ENCODE peak calls at places on chromosome 19, in eight cellular contexts. One of them, this sample, is unnamed.

GRCh38 chr19:36009220-36009619 is 607 bp upstream of the SYNE4 start:
- DNase-seq in spleen: peak
- DNase-seq in cardiac fibroblast: peak
- DNase-seq in lower leg skin: peak
- DNase-seq in neural progenitor cell: peak
- DNase-seq in endothelial cell: peak
- DNase-seq in type B pancreatic cell: no peak
- DNase-seq in ovary: peak
- DNase-seq in this sample: peak

GRCh38 chr19:10603084-10603872 is 16.2 kb upstream of the AP1M2 start:
- DNase-seq in cardiac fibroblast: peak
- DNase-seq in ovary: no peak
- DNase-seq in spleen: peak
- DNase-seq in neural progenitor cell: peak
- DNase-seq in endothelial cell: no peak
- DNase-seq in lower leg skin: peak
- DNase-seq in type B pancreatic cell: no peak
- DNase-seq in this sample: no peak

GRCh38 chr19:10096615-10096963 is 5.9 kb downstream of the ANGPTL6 start:
- DNase-seq in ovary: no peak
- DNase-seq in cardiac fibroblast: no peak
- DNase-seq in neural progenitor cell: no peak
- DNase-seq in type B pancreatic cell: no peak
- DNase-seq in lower leg skin: no peak
- DNase-seq in spleen: no peak
- DNase-seq in endothelial cell: no peak
- DNase-seq in this sample: peak

GRCh38 chr19:5186293-5187050 is 154.1 kb downstream of the PTPRS start:
- DNase-seq in neural progenitor cell: no peak
- DNase-seq in lower leg skin: no peak
- DNase-seq in ovary: no peak
- DNase-seq in cardiac fibroblast: peak
- DNase-seq in type B pancreatic cell: no peak
- DNase-seq in spleen: no peak
- DNase-seq in endothelial cell: no peak
- DNase-seq in this sample: no peak

GRCh38 chr19:33507021-33507956 is 14.3 kb downstream of the PEPD start:
- DNase-seq in cardiac fibroblast: no peak
- DNase-seq in type B pancreatic cell: no peak
- DNase-seq in ovary: no peak
- DNase-seq in endothelial cell: peak
- DNase-seq in spleen: peak
- DNase-seq in lower leg skin: no peak
- DNase-seq in neural progenitor cell: no peak
- DNase-seq in this sample: peak

GRCh38 chr19:8127311-8127710 is 22.1 kb downstream of the FBN3 start:
- DNase-seq in endothelial cell: no peak
- DNase-seq in lower leg skin: no peak
- DNase-seq in neural progenitor cell: no peak
- DNase-seq in cardiac fibroblast: no peak
- DNase-seq in ovary: no peak
- DNase-seq in spleen: no peak
- DNase-seq in type B pancreatic cell: no peak
- DNase-seq in this sample: no peak

GRCh38 chr19:53057904-53058579 is 13.5 kb downstream of the ERVV-2 start:
- DNase-seq in neural progenitor cell: peak
- DNase-seq in endothelial cell: peak
- DNase-seq in spleen: no peak
- DNase-seq in cardiac fibroblast: no peak
- DNase-seq in type B pancreatic cell: peak
- DNase-seq in lower leg skin: no peak
- DNase-seq in ovary: no peak
- DNase-seq in this sample: no peak

GRCh38 chr19:22784051-22784450 is at the start of gene ZNF99:
- DNase-seq in neural progenitor cell: no peak
- DNase-seq in ovary: peak
- DNase-seq in cardiac fibroblast: no peak
- DNase-seq in spleen: no peak
- DNase-seq in type B pancreatic cell: no peak
- DNase-seq in endothelial cell: no peak
- DNase-seq in lower leg skin: no peak
- DNase-seq in this sample: peak

GRCh38 chr19:35585844-35586243 is at the start of gene PMIS2:
- DNase-seq in ovary: no peak
- DNase-seq in spleen: no peak
- DNase-seq in cardiac fibroblast: no peak
- DNase-seq in neural progenitor cell: peak
- DNase-seq in lower leg skin: no peak
- DNase-seq in endothelial cell: no peak
- DNase-seq in type B pancreatic cell: no peak
- DNase-seq in this sample: no peak

GRCh38 chr19:6264077-6264445 is 15.7 kb downstream of the MLLT1 start:
- DNase-seq in ovary: no peak
- DNase-seq in cardiac fibroblast: no peak
- DNase-seq in neural progenitor cell: peak
- DNase-seq in endothelial cell: no peak
- DNase-seq in spleen: no peak
- DNase-seq in lower leg skin: no peak
- DNase-seq in type B pancreatic cell: no peak
- DNase-seq in this sample: no peak

GRCh38 chr19:49892716-49893115 is 4.0 kb downstream of the IL4I1 start:
- DNase-seq in neural progenitor cell: no peak
- DNase-seq in spleen: no peak
- DNase-seq in ovary: no peak
- DNase-seq in lower leg skin: no peak
- DNase-seq in type B pancreatic cell: no peak
- DNase-seq in cardiac fibroblast: no peak
- DNase-seq in endothelial cell: no peak
- DNase-seq in this sample: no peak
- TF ChIP-seq CTCF in neural progenitor cell: no peak
- TF ChIP-seq CTCF in spleen: no peak
- TF ChIP-seq CTCF in ovary: no peak
- TF ChIP-seq CTCF in lower leg skin: no peak
- TF ChIP-seq CTCF in type B pancreatic cell: no peak
- TF ChIP-seq CTCF in cardiac fibroblast: no peak
- TF ChIP-seq CTCF in endothelial cell: no peak
- TF ChIP-seq CTCF in this sample: no peak

DNA sequence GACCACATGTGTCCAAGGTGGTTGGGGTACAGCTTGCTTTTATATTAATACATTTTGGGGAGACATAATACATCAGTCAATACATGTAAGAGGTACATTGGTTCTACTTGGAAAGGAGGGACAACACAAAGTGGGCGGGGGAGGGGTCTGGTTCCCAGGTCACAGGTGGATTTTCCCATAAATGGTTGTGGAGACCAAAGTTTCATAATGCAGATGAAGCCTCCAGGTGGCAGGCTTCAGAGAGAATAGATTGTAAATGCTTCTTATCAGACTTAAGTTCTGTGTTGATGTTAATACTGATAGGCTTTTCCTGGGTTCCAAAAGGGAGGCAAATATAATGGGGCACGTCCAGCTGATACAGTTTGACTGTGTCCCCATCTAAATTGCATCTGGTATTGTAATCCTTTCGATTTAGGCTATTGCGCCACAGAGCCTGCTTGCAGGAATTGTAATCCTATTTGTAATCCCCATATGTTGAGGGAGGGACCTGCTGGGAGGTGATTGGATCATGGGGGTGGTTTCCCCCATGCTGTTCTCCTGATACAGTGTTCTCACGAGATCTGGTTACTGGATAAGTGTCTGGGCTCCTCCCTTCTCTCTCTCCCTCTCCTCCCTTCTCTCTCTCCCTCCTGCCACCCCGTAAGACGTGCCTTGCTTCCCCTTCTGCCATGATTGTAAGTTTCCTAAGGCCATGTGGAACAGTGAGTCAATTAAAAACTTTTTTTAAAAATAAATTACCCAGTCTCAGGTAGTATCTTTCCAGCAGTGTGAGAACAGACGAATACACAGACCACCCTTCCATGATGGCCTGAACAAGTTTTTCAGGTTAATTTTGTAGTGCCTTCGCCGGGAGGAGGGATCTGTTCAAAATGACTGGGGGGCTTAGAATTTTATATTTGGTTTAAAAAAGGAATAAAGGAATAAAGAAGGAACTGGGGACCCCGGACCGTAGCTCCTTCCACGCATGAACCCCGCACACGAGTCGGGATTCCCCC is 44.9 kb downstream of the ZNF823 start:
- DNase-seq in type B pancreatic cell: no peak
- DNase-seq in spleen: no peak
- DNase-seq in cardiac fibroblast: peak
- DNase-seq in endothelial cell: no peak
- DNase-seq in lower leg skin: no peak
- DNase-seq in ovary: no peak
- DNase-seq in neural progenitor cell: peak
- DNase-seq in this sample: no peak
- TF ChIP-seq CTCF in type B pancreatic cell: no peak
- TF ChIP-seq CTCF in spleen: no peak
- TF ChIP-seq CTCF in cardiac fibroblast: no peak
- TF ChIP-seq CTCF in endothelial cell: no peak
- TF ChIP-seq CTCF in lower leg skin: no peak
- TF ChIP-seq CTCF in ovary: no peak
- TF ChIP-seq CTCF in neural progenitor cell: no peak
- TF ChIP-seq CTCF in this sample: no peak

GRCh38 chr19:1249990-1250298 is 1.6 kb downstream of the MIDN start:
- DNase-seq in ovary: no peak
- DNase-seq in endothelial cell: no peak
- DNase-seq in neural progenitor cell: no peak
- DNase-seq in spleen: no peak
- DNase-seq in cardiac fibroblast: no peak
- DNase-seq in lower leg skin: no peak
- DNase-seq in type B pancreatic cell: no peak
- DNase-seq in this sample: no peak

GRCh38 chr19:1251503-1252220 is 3.3 kb downstream of the MIDN start:
- DNase-seq in cardiac fibroblast: no peak
- DNase-seq in spleen: peak
- DNase-seq in lower leg skin: peak
- DNase-seq in type B pancreatic cell: no peak
- DNase-seq in neural progenitor cell: peak
- DNase-seq in endothelial cell: peak
- DNase-seq in ovary: peak
- DNase-seq in this sample: no peak

GRCh38 chr19:1251233-1251502 is 2.8 kb downstream of the MIDN start:
- DNase-seq in spleen: no peak
- DNase-seq in lower leg skin: no peak
- DNase-seq in type B pancreatic cell: no peak
- DNase-seq in endothelial cell: peak
- DNase-seq in neural progenitor cell: peak
- DNase-seq in cardiac fibroblast: peak
- DNase-seq in ovary: no peak
- DNase-seq in this sample: no peak

GRCh38 chr19:1249298-1249989 is 1.1 kb downstream of the MIDN start:
- DNase-seq in cardiac fibroblast: peak
- DNase-seq in endothelial cell: peak
- DNase-seq in type B pancreatic cell: peak
- DNase-seq in lower leg skin: peak
- DNase-seq in ovary: peak
- DNase-seq in spleen: peak
- DNase-seq in neural progenitor cell: peak
- DNase-seq in this sample: peak

DNA sequence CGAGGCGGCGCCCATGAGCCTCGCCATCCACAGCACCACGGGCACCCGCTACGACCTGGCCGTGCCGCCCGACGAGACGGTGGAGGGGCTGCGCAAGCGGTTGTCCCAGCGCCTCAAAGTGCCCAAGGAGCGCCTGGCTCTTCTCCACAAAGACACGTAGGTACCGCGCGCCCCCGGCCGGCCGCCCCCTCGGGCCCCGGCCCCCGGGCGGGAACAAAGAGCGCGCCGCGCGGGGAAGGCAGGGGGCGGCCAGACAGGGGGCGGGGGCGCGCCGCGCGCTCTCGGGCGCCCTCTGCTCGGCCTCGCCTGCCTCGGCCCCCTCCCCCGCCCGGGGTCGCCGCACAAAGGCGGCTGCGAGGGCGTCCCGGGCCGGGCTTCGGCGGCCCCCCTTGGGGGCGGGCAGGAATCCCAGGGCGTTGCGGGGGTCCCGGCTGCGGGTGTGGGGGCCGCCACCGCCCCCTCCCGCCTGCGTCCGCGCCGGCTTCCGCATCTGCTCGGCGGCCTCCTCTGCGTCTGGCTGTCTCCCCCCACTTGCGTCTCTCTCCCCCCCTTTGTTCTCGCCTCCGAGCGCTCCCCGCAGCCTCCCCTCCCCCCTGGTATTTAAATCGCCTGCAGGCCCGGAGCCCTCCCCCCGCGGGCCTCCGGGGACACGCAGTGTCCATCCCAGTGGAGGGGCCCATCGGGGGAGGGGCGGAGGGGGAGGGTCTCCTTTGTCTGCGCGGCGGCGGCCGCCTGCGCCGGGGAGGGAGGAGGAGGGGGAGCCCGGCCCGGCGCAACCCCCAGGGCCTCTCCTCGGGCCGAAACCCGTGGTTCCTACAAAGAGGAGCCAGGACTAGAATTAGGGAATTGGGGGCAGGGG is 2.2 kb downstream of the MIDN start:
- DNase-seq in spleen: peak
- DNase-seq in neural progenitor cell: peak
- DNase-seq in lower leg skin: peak
- DNase-seq in endothelial cell: peak
- DNase-seq in cardiac fibroblast: peak
- DNase-seq in type B pancreatic cell: no peak
- DNase-seq in ovary: peak
- DNase-seq in this sample: no peak
- TF ChIP-seq CTCF in spleen: no peak
- TF ChIP-seq CTCF in neural progenitor cell: no peak
- TF ChIP-seq CTCF in lower leg skin: no peak
- TF ChIP-seq CTCF in endothelial cell: no peak
- TF ChIP-seq CTCF in cardiac fibroblast: no peak
- TF ChIP-seq CTCF in type B pancreatic cell: no peak
- TF ChIP-seq CTCF in ovary: no peak
- TF ChIP-seq CTCF in this sample: no peak

DNA sequence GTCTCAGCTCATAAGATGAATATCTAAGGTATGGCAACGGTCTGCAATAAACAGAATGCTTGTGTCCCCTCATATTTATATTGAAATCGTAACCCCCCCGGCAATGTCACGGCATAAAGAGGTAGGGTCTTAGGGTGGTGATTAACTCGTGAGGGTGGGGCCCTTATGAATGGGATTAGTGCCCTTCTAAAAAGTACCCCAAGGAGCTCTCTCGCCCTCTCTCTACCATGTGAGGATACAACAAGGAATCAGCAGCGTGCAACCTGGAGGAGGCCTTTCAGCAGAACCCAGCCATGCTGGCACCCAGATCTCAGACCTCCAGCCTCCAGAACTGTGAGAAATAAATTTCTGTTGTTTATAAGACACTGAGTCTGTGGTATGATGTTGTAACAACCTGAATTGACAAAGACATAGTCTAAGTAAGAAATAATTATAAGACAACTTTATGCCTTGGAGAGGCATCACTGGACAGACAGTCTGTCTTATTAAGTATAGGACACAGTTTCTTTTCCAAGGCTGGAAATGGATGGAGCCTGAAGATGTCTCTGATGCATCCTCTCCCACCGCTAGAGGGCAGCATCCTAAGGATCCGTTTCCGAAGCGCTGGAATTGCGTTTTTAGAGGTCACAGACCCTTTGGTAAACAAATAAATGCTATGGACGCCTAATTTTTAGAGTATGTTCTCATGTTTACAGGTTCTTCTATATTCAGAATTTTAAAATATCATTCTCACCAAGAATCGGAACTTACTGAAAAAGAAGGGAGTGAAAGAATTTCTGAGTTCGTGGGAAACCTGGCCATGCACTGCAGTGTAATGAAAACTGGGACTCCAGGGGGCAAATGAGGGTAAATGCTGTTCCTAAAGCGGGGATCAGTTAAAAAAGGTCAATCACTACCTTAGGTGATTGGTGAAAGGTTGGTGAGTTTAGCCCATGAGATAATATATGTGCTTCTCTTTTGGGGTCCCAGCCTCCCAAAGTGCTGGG is 13.3 kb upstream of the LEUTX start:
- DNase-seq in cardiac fibroblast: peak
- DNase-seq in lower leg skin: no peak
- DNase-seq in neural progenitor cell: peak
- DNase-seq in ovary: no peak
- DNase-seq in endothelial cell: peak
- DNase-seq in type B pancreatic cell: no peak
- DNase-seq in spleen: no peak
- DNase-seq in this sample: no peak
- TF ChIP-seq CTCF in cardiac fibroblast: peak
- TF ChIP-seq CTCF in lower leg skin: no peak
- TF ChIP-seq CTCF in neural progenitor cell: peak
- TF ChIP-seq CTCF in ovary: no peak
- TF ChIP-seq CTCF in endothelial cell: peak
- TF ChIP-seq CTCF in type B pancreatic cell: peak
- TF ChIP-seq CTCF in spleen: peak
- TF ChIP-seq CTCF in this sample: peak

This sample was measured in dorsolateral prefrontal cortex.